ENCODE peak calls at places on chromosomes 13 and 19, in six cellular contexts. I is GM12865, W is vagina, C is neural progenitor cell, A is left lung, M is sigmoid colon. G is an unnamed sample.

GRCh38 chr19:38944981-38945506 is 14.3 kb downstream of the MRPS12 start:
- DNase-seq in I (no peak), W (no peak), C (no peak), A (no peak), M (no peak), G (no peak)

GRCh38 chr19:8116437-8117293 is 32.7 kb downstream of the FBN3 start:
- DNase-seq in I (peak; percentile 42), W (no peak), C (no peak), A (peak; percentile 74), M (no peak), G (no peak)

GRCh38 chr19:7401694-7402093 is 53.0 kb downstream of the ARHGEF18 start:
- DNase-seq in I (no peak), W (no peak), C (no peak), A (no peak), M (no peak), G (no peak)

GRCh38 chr13:26270707-26271106 is 16.8 kb downstream of the CDK8 start:
- DNase-seq in I (no peak), W (no peak), C (no peak), A (no peak), M (no peak), G (no peak)

GRCh38 chr13:23828866-23829265 is 60.3 kb downstream of the MIPEP start:
- DNase-seq in I (no peak), W (no peak), C (no peak), A (no peak), M (no peak), G (no peak)

GRCh38 chr13:67296511-67296910 is 66.4 kb upstream of the PCDH9 start:
- DNase-seq in I (no peak), W (no peak), C (no peak), A (no peak), M (no peak), G (no peak)

GRCh38 chr13:113784645-113785024 is 25.6 kb downstream of the TMEM255B start:
- DNase-seq in I (no peak), W (no peak), C (no peak), A (no peak), M (no peak), G (no peak)

GRCh38 chr19:21610341-21610740 is 104.9 kb downstream of the ZNF429 start:
- DNase-seq in I (no peak), W (no peak), C (no peak), A (no peak), M (no peak), G (no peak)

GRCh38 chr19:18023596-18024212 is 15.7 kb downstream of the ARRDC2 start:
- DNase-seq in I (peak; percentile 44), W (no peak), C (no peak), A (peak; percentile 92), M (peak; percentile 93), G (no peak)

GRCh38 chr13:40562975-40563349 is 103.5 kb downstream of the FOXO1 start:
- DNase-seq in I (peak; percentile 43), W (no peak), C (no peak), A (peak; percentile 82), M (no peak), G (no peak)

GRCh38 chr19:46920341-46920740 is 59.5 kb downstream of the ARHGAP35 start:
- DNase-seq in I (no peak), W (no peak), C (no peak), A (no peak), M (no peak), G (no peak)

GRCh38 chr13:47865883-47866282 is 135.2 kb downstream of the SUCLA2 start:
- DNase-seq in I (no peak), W (no peak), C (no peak), A (no peak), M (no peak), G (no peak)

GRCh38 chr13:24747248-24748151 is 16.5 kb upstream of the RNF17 start:
- DNase-seq in I (peak; percentile 78), W (no peak), C (peak; percentile 56), A (peak; percentile 79), M (peak; percentile 41), G (no peak)

GRCh38 chr13:98307744-98308524 is 130.9 kb upstream of the RNF113B start:
- DNase-seq in I (no peak), W (no peak), C (no peak), A (no peak), M (peak; percentile 73), G (no peak)

GRCh38 chr19:55305491-55305890 is 19.6 kb downstream of the TMEM150B start:
- DNase-seq in I (peak; percentile 46), W (no peak), C (peak; percentile 76), A (no peak), M (no peak), G (no peak)

GRCh38 chr13:110109910-110110309 is 197.0 kb downstream of the COL4A1 start:
- DNase-seq in I (no peak), W (peak; percentile 70), C (peak; percentile 52), A (no peak), M (peak; percentile 93), G (peak; percentile 61)

GRCh38 chr13:65606622-65607021 is 1623.5 kb downstream of the PCDH9 start:
- DNase-seq in I (no peak), W (no peak), C (no peak), A (no peak), M (no peak), G (peak; percentile 37)

GRCh38 chr13:88932950-88933349 is 1261.8 kb downstream of the SLITRK5 start:
- DNase-seq in I (no peak), W (no peak), C (no peak), A (no peak), M (no peak), G (no peak)

GRCh38 chr13:37656247-37656940 is 57.8 kb upstream of the POSTN start:
- DNase-seq in I (no peak), W (no peak), C (no peak), A (no peak), M (no peak), G (peak; percentile 98)

GRCh38 chr13:33147832-33148231 is 131.6 kb downstream of the KL start:
- DNase-seq in I (no peak), W (no peak), C (no peak), A (no peak), M (no peak), G (no peak)

GRCh38 chr19:22545751-22546150 is 88.4 kb upstream of the ZNF492 start:
- DNase-seq in I (peak; percentile 12), W (no peak), C (peak; percentile 7), A (no peak), M (no peak), G (no peak)

GRCh38 chr13:46982856-46983582 is 86.2 kb upstream of the HTR2A start:
- DNase-seq in I (peak; percentile 96), W (no peak), C (no peak), A (no peak), M (no peak), G (no peak)

DNA sequence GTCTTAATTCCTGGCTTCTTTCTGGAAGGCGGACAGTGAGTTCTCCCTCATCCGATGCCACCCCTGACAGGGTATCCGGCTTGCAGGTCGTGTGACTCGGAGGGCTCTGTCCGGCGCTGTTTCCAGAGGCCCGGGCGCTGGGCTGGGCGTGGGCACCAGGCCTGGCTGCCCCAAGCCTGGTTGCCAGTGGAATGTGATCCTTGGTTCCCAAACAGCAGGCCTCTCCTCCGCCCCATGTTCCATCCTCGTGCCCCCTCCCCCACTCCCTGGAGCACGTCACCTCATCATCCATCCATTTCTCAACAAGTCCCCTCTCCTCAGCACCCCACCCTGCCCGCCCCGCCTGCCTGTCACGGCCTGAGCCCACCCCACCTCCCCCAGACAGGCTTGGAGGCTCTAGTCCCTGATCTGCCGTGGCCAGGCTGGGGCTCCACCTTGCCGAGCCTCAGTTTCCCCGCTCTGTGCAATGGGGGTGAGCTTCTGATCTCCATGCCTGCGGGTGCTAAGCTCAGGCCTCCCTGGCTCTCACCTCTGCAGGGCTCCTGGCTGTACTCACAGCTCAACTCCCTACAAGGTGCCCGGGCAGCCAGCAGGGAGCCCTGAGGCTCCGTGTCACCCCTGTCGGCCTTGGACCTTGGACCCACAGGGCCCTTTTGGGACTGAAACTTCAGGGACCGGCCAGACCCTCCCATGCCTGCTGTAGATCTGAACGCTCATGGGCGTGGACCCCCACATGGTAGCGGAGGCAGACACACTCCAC is 2.3 kb downstream of the TBXA2R start:
- DNase-seq in I (no peak), W (no peak), C (no peak), A (peak; percentile 53), M (no peak), G (no peak)
- H3K4me3 ChIP-seq in I (no peak overlapping the region), W (peak overlapping the region; percentile 6), C (no peak overlapping the region), A (no peak overlapping the region), M (no peak overlapping the region), G (no peak overlapping the region)

GRCh38 chr13:60584976-60585375 is 188.0 kb downstream of the TDRD3 start:
- DNase-seq in I (no peak), W (no peak), C (peak; percentile 73), A (no peak), M (no peak), G (no peak)

GRCh38 chr13:60577761-60578160 is 180.7 kb downstream of the TDRD3 start:
- DNase-seq in I (no peak), W (no peak), C (no peak), A (no peak), M (no peak), G (no peak)

GRCh38 chr13:60583911-60584753 is 187.1 kb downstream of the TDRD3 start:
- DNase-seq in I (peak; percentile 5), W (no peak), C (peak; percentile 25), A (no peak), M (no peak), G (peak; percentile 4)

DNA sequence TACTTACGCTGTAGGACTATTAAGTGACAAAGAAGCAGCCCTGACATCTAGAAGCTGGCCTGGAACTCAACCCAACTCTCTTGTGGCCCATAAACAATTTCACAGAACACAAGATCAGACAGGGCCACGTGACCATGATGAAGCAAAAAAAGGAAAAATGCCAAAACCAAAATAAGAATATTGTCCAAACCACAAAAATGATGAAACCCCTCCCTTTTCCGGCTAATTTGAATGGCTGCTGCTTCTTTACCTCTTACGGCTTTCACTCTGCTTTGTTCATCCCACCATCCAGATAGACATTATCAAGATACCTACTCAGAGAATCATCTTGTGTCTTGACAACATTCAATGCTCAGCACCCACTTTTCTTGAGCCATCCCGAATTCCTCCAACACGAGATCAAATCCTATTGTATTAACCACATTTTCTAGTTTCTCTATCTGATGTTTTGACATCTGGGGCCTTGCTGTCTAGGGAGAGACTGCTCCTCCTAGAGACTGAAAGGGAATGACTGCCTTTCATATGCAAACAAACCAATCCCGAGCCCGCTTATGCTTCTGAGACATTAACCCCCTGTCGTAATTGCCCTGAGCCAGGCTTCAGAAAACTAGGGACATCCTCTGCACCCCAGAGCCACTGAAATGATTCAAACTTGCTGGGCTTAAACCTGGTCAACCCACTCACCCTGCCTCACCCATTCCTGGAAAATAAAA is 186.3 kb downstream of the TDRD3 start:
- DNase-seq in I (no peak), W (no peak), C (peak; percentile 37), A (no peak), M (no peak), G (peak; percentile 12)
- TF ChIP-seq CTCF in I (no peak), W (no peak), C (peak; percentile 16), A (no peak), M (no peak), G (peak; percentile 12)

DNA sequence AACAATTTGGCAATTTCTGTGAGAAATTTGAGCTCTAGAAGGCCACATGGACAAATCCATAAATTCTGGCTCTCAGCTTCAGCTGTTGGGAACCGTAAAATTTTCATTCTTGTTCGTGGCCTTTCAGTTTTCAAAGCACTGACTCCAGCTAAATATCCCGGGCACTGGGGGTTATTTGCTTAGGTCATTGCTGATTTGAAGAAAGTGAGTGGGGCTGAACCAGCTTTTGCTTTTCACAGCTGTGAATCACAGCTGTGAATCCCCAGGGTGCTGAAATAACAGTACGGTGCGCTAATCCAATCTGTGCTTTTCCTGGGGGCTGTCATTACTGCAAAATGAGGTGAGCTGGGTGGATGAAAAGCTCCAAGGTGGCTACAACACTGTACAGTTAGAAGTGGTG is 23.8 kb upstream of the SERPINE3 start:
- DNase-seq in I (no peak), W (peak; percentile 34), C (peak; percentile 20), A (no peak), M (no peak), G (no peak)
- H3K4me3 ChIP-seq in I (no peak overlapping the region), W (no peak overlapping the region), C (no peak overlapping the region), A (no peak overlapping the region), M (no peak overlapping the region), G (no peak overlapping the region)

GRCh38 chr13:21039097-21039800 is 22.1 kb downstream of the LATS2 start:
- DNase-seq in I (no peak), W (no peak), C (no peak), A (no peak), M (peak; percentile 67), G (no peak)
- TF ChIP-seq CTCF in I (no peak), W (no peak), C (no peak), A (no peak), M (no peak), G (no peak)

G was measured in AG04449.